ENCODE peak calls at places on chromosomes 3 and 15, in four cellular contexts. G, I, O and L are unnamed samples.

GRCh38 chr3:41711656-41712055 is 250.2 kb downstream of the ULK4 start:
- DNase-seq in G (no peak), I (no peak), O (no peak), L (no peak)

GRCh38 chr3:107877936-107878335 is 212.9 kb downstream of the CD47 start:
- DNase-seq in G (no peak), I (no peak), O (no peak), L (no peak)

GRCh38 chr3:58521002-58521670 is 15.9 kb downstream of the ACOX2 start:
- DNase-seq in G (peak), I (no peak), O (no peak), L (no peak)

GRCh38 chr3:149466192-149466591 is 8.3 kb upstream of the TM4SF4 start:
- DNase-seq in G (no peak), I (no peak), O (no peak), L (no peak)

GRCh38 chr15:80264031-80264430 is 12.0 kb upstream of the CTXND1 start:
- DNase-seq in G (no peak), I (peak), O (no peak), L (no peak)

GRCh38 chr3:11001020-11001657 is 8.6 kb downstream of the SLC6A1 start:
- DNase-seq in G (no peak), I (peak), O (no peak), L (no peak)

GRCh38 chr3:172542999-172543398 is 19.8 kb upstream of the TNFSF10 start:
- DNase-seq in G (no peak), I (no peak), O (no peak), L (no peak)

GRCh38 chr15:80093854-80094418 is 34.5 kb downstream of the ZFAND6 start:
- DNase-seq in G (peak), I (peak), O (no peak), L (no peak)

GRCh38 chr15:40845036-40845435 is 1.2 kb downstream of the SPINT1 start:
- DNase-seq in G (no peak), I (no peak), O (no peak), L (no peak)

GRCh38 chr3:126124148-126124868 is 40.4 kb upstream of the SLC41A3 start:
- DNase-seq in G (no peak), I (no peak), O (no peak), L (no peak)

GRCh38 chr3:55481067-55481917 is 5.8 kb downstream of the WNT5A start:
- DNase-seq in G (no peak), I (peak), O (no peak), L (no peak)

GRCh38 chr15:78077053-78077859 is at the start of gene TBC1D2B:
- DNase-seq in G (no peak), I (peak), O (peak), L (no peak)

GRCh38 chr3:151443583-151443982 is 17.3 kb downstream of the IGSF10 start:
- DNase-seq in G (no peak), I (peak), O (no peak), L (no peak)

GRCh38 chr3:13140596-13140995 is 67.4 kb upstream of the IQSEC1 start:
- DNase-seq in G (no peak), I (no peak), O (no peak), L (no peak)